ENCODE peak calls at places on chromosomes 1 and 21, in seven cellular contexts. Z is activated T-helper 1 cell treated with anti-CD3 and anti-CD28 coated beads, Interleukin-12 subunit alpha, Interleukin-12 subunit beta, Interleukin-2, Interleukin-4 antibody, amounts not matched to agents 30 ng/mL and 10 ng/mL and 1 ng/mL, durations not matched to agents 14 hours and 24 hours and 36 hours; L is stimulated activated CD4-positive, alpha-beta T cell treated with anti-CD3 and anti-CD28 coated beads, Interleukin-12 subunit alpha, Interleukin-12 subunit beta, amount 100 ng/mL, for 4 hours; O is cortex of kidney; R is ELR; Q is heart left ventricle; W is activated naive CD4-positive, alpha-beta T cell. C is an unnamed sample.

GRCh38 chr1:93708734-93709481 is 27.3 kb upstream of the BCAR3 start:
- DNase-seq in Q (peak), L (no peak), W (no peak), Z (no peak), O (no peak), R (no peak), C (peak)

GRCh38 chr1:145751491-145752021 is 32.3 kb downstream of the CD160 start:
- DNase-seq in Z (no peak), R (peak), Q (no peak), L (no peak), O (no peak), W (no peak), C (no peak)

GRCh38 chr1:9827558-9828185 is 3.9 kb upstream of the CLSTN1 start:
- DNase-seq in L (no peak), R (peak), Q (no peak), O (no peak), Z (no peak), W (no peak), C (no peak)

GRCh38 chr1:50978144-50978851 is 8.3 kb downstream of the CDKN2C start:
- DNase-seq in Q (peak), O (no peak), Z (no peak), W (no peak), R (peak), L (peak), C (no peak)

GRCh38 chr1:56095924-56096655 is 483.3 kb downstream of the PLPP3 start:
- DNase-seq in W (no peak), Q (no peak), L (no peak), Z (no peak), R (peak), O (no peak), C (no peak)

GRCh38 chr1:161115132-161115711 is 2.6 kb downstream of the PFDN2 start:
- DNase-seq in L (no peak), O (no peak), Q (no peak), W (no peak), Z (no peak), R (peak), C (no peak)

GRCh38 chr1:69993787-69994186 is 211.6 kb downstream of the LRRC40 start:
- DNase-seq in L (no peak), O (no peak), Q (no peak), W (no peak), Z (no peak), R (no peak), C (no peak)

GRCh38 chr1:114719424-114719787 is 2.8 kb upstream of the NRAS start:
- DNase-seq in Z (no peak), O (no peak), W (no peak), R (peak), Q (no peak), L (no peak), C (no peak)

GRCh38 chr21:45531393-45532215 is 10.6 kb downstream of the SLC19A1 start:
- DNase-seq in O (no peak), Q (peak), L (no peak), Z (no peak), W (no peak), R (no peak), C (no peak)

GRCh38 chr1:193325042-193325441 is 138.6 kb upstream of the B3GALT2 start:
- DNase-seq in R (peak), Z (no peak), L (no peak), W (no peak), O (no peak), Q (no peak), C (no peak)

GRCh38 chr1:32754282-32755097 is 51.9 kb upstream of the SYNC start:
- DNase-seq in W (no peak), L (no peak), Q (no peak), Z (peak), R (peak), O (no peak), C (peak)

GRCh38 chr1:86860424-86860823 is 53.5 kb downstream of the SELENOF start:
- DNase-seq in W (no peak), Z (no peak), L (no peak), R (no peak), Q (no peak), O (no peak), C (no peak)

GRCh38 chr1:232586679-232587078 is 43.3 kb downstream of the SIPA1L2 start:
- DNase-seq in Q (no peak), Z (no peak), R (no peak), L (no peak), O (no peak), W (no peak), C (no peak)

C was measured in stimulated activated naive B cell treated with anti-CD40 and anti-IgM and Interleukin-4, amounts not matched to agents 10 μg/mL and 1 μg/mL and 100 μg/mL, for 72 hours.